ENCODE peak calls at places on chromosome X, in four cellular contexts. P, T, A and Q are unnamed samples.
A peak's percentile ranks its signal among the peaks of the same experiment; 100 is the strongest.

GRCh38 chrX:150211988-150212387 is 151.1 kb upstream of the MAMLD1 start:
- DNase-seq in P (no peak), A (no peak), T (no peak), Q (no peak)

GRCh38 chrX:2466876-2467656 is 33.7 kb downstream of the DHRSX start:
- DNase-seq in T (no peak), A (no peak), P (no peak), Q (no peak)

GRCh38 chrX:96985046-96985445 is 101.3 kb downstream of the RPA4 start:
- DNase-seq in P (no peak), T (no peak), A (no peak), Q (no peak)

GRCh38 chrX:87409113-87409841 is 108.3 kb upstream of the KLHL4 start:
- DNase-seq in A (no peak), T (peak; percentile 24), P (no peak), Q (no peak)

GRCh38 chrX:46465203-46465602 is 80.0 kb downstream of the ZNF674 start:
- DNase-seq in T (no peak), A (no peak), P (no peak), Q (no peak)

GRCh38 chrX:136816970-136817369 is 36.2 kb upstream of the ARHGEF6 start:
- DNase-seq in P (no peak), A (no peak), T (no peak), Q (no peak)

GRCh38 chrX:108167211-108167872 is 75.8 kb downstream of the ATG4A start:
- DNase-seq in T (no peak), A (no peak), P (no peak), Q (no peak)

GRCh38 chrX:48569958-48570357 is 4.3 kb upstream of the RBM3 start:
- DNase-seq in P (no peak), T (no peak), A (no peak), Q (no peak)

GRCh38 chrX:24956828-24957227 is 58.9 kb downstream of the ARX start:
- DNase-seq in T (no peak), A (no peak), P (no peak), Q (no peak)

GRCh38 chrX:77415161-77415560 is 32.0 kb upstream of the FGF16 start:
- DNase-seq in T (no peak), A (peak; percentile 24), P (no peak), Q (no peak)

GRCh38 chrX:69128573-69128972 is 36.7 kb downstream of the PJA1 start:
- DNase-seq in T (peak; percentile 38), A (peak; percentile 50), P (no peak), Q (peak; percentile 23)

GRCh38 chrX:19723427-19723826 is 164.0 kb downstream of the SH3KBP1 start:
- DNase-seq in T (no peak), A (no peak), P (no peak), Q (no peak)

GRCh38 chrX:97895751-97896150 is 1012.0 kb downstream of the RPA4 start:
- DNase-seq in A (no peak), P (no peak), T (no peak), Q (no peak)

GRCh38 chrX:13428055-13428786 is 108.4 kb upstream of the ATXN3L start:
- DNase-seq in P (no peak), T (no peak), A (peak; percentile 26), Q (no peak)

GRCh38 chrX:129931411-129932136 is 25.6 kb downstream of the UTP14A start:
- DNase-seq in T (peak; percentile 92), P (peak; percentile 88), A (peak; percentile 89), Q (peak; percentile 84)

GRCh38 chrX:115233497-115234219 is at the start of gene LRCH2:
- DNase-seq in A (peak; percentile 55), P (peak; percentile 34), T (peak; percentile 18), Q (peak; percentile 53)

GRCh38 chrX:150504399-150505186 is 63.8 kb upstream of the MTM1 start:
- DNase-seq in A (no peak), T (no peak), P (peak; percentile 49), Q (no peak)

GRCh38 chrX:153336128-153336894 is 2.4 kb downstream of the ZNF275 start:
- DNase-seq in T (no peak), A (no peak), P (no peak), Q (no peak)

GRCh38 chrX:124349054-124349453 is 2.7 kb downstream of the SH2D1A start:
- DNase-seq in P (no peak), T (no peak), A (no peak), Q (no peak)

GRCh38 chrX:124347242-124347641 is 879 bp downstream of the SH2D1A start:
- DNase-seq in A (no peak), T (no peak), P (no peak), Q (no peak)

GRCh38 chrX:124346064-124346876 is at the start of gene SH2D1A:
- DNase-seq in P (no peak), A (no peak), T (no peak), Q (no peak)

GRCh38 chrX:124346877-124347241 is 496 bp downstream of the SH2D1A start:
- DNase-seq in A (no peak), T (no peak), P (no peak), Q (no peak)

GRCh38 chrX:124348152-124348551 is 1.8 kb downstream of the SH2D1A start:
- DNase-seq in A (no peak), T (no peak), P (no peak), Q (no peak)
- H3K27ac ChIP-seq in A (no peak overlapping the region), T (no peak overlapping the region), P (no peak overlapping the region), Q (no peak overlapping the region)

GRCh38 chrX:154430916-154431315 is 2.4 kb downstream of the ATP6AP1 start:
- DNase-seq in T (no peak), A (no peak), P (no peak), Q (no peak)

GRCh38 chrX:154429708-154430107 is 1.2 kb downstream of the ATP6AP1 start:
- DNase-seq in T (no peak), P (no peak), A (no peak), Q (no peak)

GRCh38 chrX:154426916-154427792 is 1.3 kb upstream of the ATP6AP1 start:
- DNase-seq in A (no peak), P (no peak), T (no peak), Q (no peak)

GRCh38 chrX:154430504-154430903 is 2.0 kb downstream of the ATP6AP1 start:
- DNase-seq in T (no peak), A (no peak), P (no peak), Q (no peak)

GRCh38 chrX:154428176-154429171 is at the start of gene ATP6AP1:
- DNase-seq in T (peak; percentile 92), A (peak; percentile 92), P (peak; percentile 86), Q (peak; percentile 81)
- H3K27ac ChIP-seq in T (peak within 1 kb of the TSS; percentile 71), A (no peak within 1 kb of the TSS), P (peak within 1 kb of the TSS; percentile 85), Q (peak within 1 kb of the TSS; percentile 85)

DNA sequence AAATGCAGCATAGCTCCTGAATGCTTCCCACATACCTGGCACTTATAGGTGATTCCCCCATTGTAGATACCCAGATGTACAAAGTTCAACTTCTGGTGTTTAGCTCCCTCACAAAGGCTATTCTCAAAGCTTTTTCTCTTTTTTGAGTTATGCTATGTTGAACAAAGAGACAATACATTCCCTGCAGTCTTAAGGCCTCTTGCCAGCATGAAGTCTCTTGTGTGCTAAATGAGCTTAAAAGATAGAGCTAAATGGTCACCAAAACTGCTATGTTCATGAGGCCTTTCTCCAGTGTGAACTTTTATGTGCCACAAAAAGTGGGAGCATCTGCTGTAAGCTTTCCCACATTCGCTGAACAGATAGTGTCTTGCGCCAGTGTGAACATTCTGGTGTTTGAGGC is 111.2 kb upstream of the TMEM47 start:
- DNase-seq in P (no peak), A (no peak), T (no peak), Q (no peak)
- H3K27ac ChIP-seq in P (no peak overlapping the region), A (no peak overlapping the region), T (no peak overlapping the region), Q (no peak overlapping the region)

DNA sequence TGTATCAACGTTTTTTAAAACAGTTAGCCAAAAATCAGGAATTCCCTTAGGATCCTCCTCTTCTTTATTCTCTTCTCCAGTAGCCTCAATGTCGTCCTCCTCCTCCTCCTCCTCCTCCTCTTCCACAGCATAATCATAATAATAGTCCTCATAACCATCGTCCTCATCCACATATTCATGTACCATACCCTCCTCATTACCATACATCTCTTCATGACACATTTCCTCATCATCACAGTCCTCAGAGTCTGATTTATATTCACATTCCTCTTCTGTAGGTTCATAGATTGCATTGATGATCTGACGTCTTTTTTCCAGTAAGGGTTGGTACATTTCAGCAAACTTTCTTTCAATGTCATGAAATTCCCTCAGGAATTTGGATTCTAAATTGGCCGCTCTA is 917 bp downstream of the NAP1L2 start:
- DNase-seq in A (no peak), T (no peak), P (no peak), Q (no peak)
- H3K27ac ChIP-seq in A (no peak overlapping the region), T (no peak overlapping the region), P (no peak overlapping the region), Q (peak overlapping the region; percentile 48)

GRCh38 chrX:10246846-10247245 is 90.1 kb downstream of the CLCN4 start:
- DNase-seq in T (no peak), A (no peak), P (no peak), Q (no peak)
- H3K27ac ChIP-seq in T (no peak overlapping the region), A (no peak overlapping the region), P (no peak overlapping the region), Q (no peak overlapping the region)

DNA sequence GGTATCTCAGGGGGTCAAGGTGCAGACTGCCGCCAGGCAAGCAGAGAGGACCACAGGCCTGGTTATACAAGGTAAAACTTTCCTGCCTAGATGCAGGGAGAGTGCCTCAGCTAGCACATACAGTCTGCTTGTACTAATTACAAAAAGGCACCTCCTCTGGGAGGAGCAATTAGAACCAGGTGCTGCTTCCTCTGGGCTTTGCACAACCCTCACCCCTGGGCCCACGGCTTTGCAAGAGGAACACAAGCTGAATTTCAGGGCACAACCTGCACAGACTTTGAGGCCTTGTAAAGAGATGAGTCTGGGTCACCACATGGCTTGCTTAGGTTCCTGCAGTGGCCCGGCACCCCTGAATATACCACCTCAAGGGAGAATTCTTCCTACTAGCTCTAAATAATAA is 9.2 kb upstream of the CITED1 start:
- DNase-seq in A (no peak), P (no peak), T (no peak), Q (no peak)
- H3K27ac ChIP-seq in A (no peak overlapping the region), P (no peak overlapping the region), T (no peak overlapping the region), Q (no peak overlapping the region)

GRCh38 chrX:151790421-151791160 is 56.0 kb downstream of the CNGA2 start:
- DNase-seq in P (no peak), T (no peak), A (no peak), Q (no peak)

GRCh38 chrX:151791961-151792360 is 57.4 kb downstream of the CNGA2 start:
- DNase-seq in P (no peak), T (no peak), A (no peak), Q (no peak)

GRCh38 chrX:151792505-151792904 is 58.0 kb downstream of the CNGA2 start:
- DNase-seq in T (no peak), P (no peak), A (no peak), Q (no peak)

GRCh38 chrX:151793886-151794285 is 59.3 kb downstream of the CNGA2 start:
- DNase-seq in P (no peak), A (no peak), T (no peak), Q (no peak)

GRCh38 chrX:151789179-151789800 is 54.7 kb downstream of the CNGA2 start:
- DNase-seq in T (peak; percentile 24), A (no peak), P (no peak), Q (no peak)
- H3K27ac ChIP-seq in T (no peak overlapping the region), A (no peak overlapping the region), P (no peak overlapping the region), Q (no peak overlapping the region)